ENCODE peak calls at places on chromosomes 16 and 17, in five cellular contexts. A is SJCRH30, S is adipocyte, T is psoas muscle, E is spleen. M is an unnamed sample.

GRCh38 chr17:13925579-13925978 is 143.7 kb upstream of the COX10 start:
- DNase-seq in A (no peak), S (no peak), T (no peak), E (no peak), M (no peak)

GRCh38 chr17:81656835-81657234 is 493 bp upstream of the PDE6G start:
- DNase-seq in T (no peak), A (no peak), S (no peak), E (no peak), M (peak)

GRCh38 chr17:13030459-13031305 is 12.9 kb upstream of the ELAC2 start:
- DNase-seq in S (peak), T (no peak), E (no peak), A (peak), M (peak)

GRCh38 chr16:55046513-55046912 is 115.8 kb downstream of the IRX5 start:
- DNase-seq in E (no peak), A (no peak), T (no peak), S (no peak), M (no peak)

GRCh38 chr16:87830673-87831420 is 38.5 kb downstream of the SLC7A5 start:
- DNase-seq in T (no peak), E (no peak), A (no peak), S (no peak), M (no peak)

GRCh38 chr16:84618428-84619102 is 687 bp upstream of the COTL1 start:
- DNase-seq in S (peak), T (peak), A (peak), E (peak), M (peak)

GRCh38 chr17:55769625-55770000 is 18.8 kb downstream of the PCTP start:
- DNase-seq in S (peak), A (no peak), T (peak), E (no peak), M (no peak)

GRCh38 chr16:12225816-12226480 is 249.4 kb downstream of the SNX29 start:
- DNase-seq in T (no peak), E (no peak), S (peak), A (no peak), M (no peak)

GRCh38 chr16:57829969-57830360 is 27.7 kb upstream of the KIFC3 start:
- DNase-seq in T (no peak), S (no peak), A (no peak), E (no peak), M (no peak)

GRCh38 chr16:51556694-51557327 is 405.7 kb upstream of the SALL1 start:
- DNase-seq in S (peak), T (peak), E (no peak), A (peak), M (peak)

GRCh38 chr16:85422374-85423185 is 190.5 kb upstream of the GSE1 start:
- DNase-seq in S (no peak), A (no peak), T (no peak), E (peak), M (no peak)

GRCh38 chr16:85602831-85603755 is 10.0 kb upstream of the GSE1 start:
- DNase-seq in S (no peak), A (no peak), E (no peak), T (no peak), M (no peak)

GRCh38 chr17:55238931-55239297 is 25.8 kb upstream of the HLF start:
- DNase-seq in T (no peak), E (no peak), S (no peak), A (peak), M (peak)

GRCh38 chr16:30670072-30670824 is 12.0 kb downstream of the FBRS start:
- DNase-seq in A (no peak), E (no peak), T (no peak), S (no peak), M (no peak)

GRCh38 chr17:20206068-20206467 is 196.9 kb downstream of the SPECC1 start:
- DNase-seq in A (no peak), T (no peak), S (peak), E (no peak), M (no peak)

GRCh38 chr16:74760007-74760767 is 14.4 kb downstream of the FA2H start:
- DNase-seq in T (no peak), A (no peak), S (no peak), E (peak), M (no peak)

GRCh38 chr17:44307387-44308186 is 814 bp upstream of the RUNDC3A start:
- DNase-seq in E (peak), S (peak), A (peak), T (peak), M (peak)

GRCh38 chr17:81870155-81870977 is 771 bp downstream of the ARHGDIA start:
- DNase-seq in S (peak), E (peak), A (peak), T (peak), M (no peak)

GRCh38 chr16:84999200-84999599 is 12.1 kb downstream of the ZDHHC7 start:
- DNase-seq in E (no peak), S (peak), A (no peak), T (no peak), M (no peak)

GRCh38 chr17:79844869-79845600 is 5.8 kb upstream of the CBX4 start:
- DNase-seq in S (peak), A (peak), E (peak), T (peak), M (peak)

GRCh38 chr16:5875416-5875815 is 777.8 kb upstream of the EEF2KMT start:
- DNase-seq in T (no peak), E (no peak), A (no peak), S (no peak), M (no peak)

GRCh38 chr17:17886253-17886652 is 49.5 kb upstream of the SREBF1 start:
- DNase-seq in E (no peak), A (no peak), T (peak), S (no peak), M (peak)

GRCh38 chr17:1123397-1124237 is 56.2 kb downstream of the ABR start:
- DNase-seq in S (no peak), A (no peak), T (no peak), E (no peak), M (no peak)

GRCh38 chr16:68739964-68740627 is 3.0 kb downstream of the CDH1 start:
- DNase-seq in T (no peak), A (no peak), S (no peak), E (no peak), M (no peak)

GRCh38 chr17:75783069-75783783 is 1.4 kb upstream of the UNK start:
- DNase-seq in E (no peak), S (peak), A (no peak), T (no peak), M (no peak)

GRCh38 chr16:54926166-54926838 is 4.4 kb upstream of the IRX5 start:
- DNase-seq in E (no peak), T (no peak), A (no peak), S (peak), M (no peak)

GRCh38 chr16:31202402-31203385 is at the start of gene PYCARD:
- DNase-seq in T (peak), A (no peak), E (peak), S (peak), M (no peak)

GRCh38 chr16:69301861-69302260 is 9.3 kb upstream of the VPS4A start:
- DNase-seq in E (no peak), A (no peak), S (no peak), T (no peak), M (no peak)

GRCh38 chr17:15123593-15124590 is 141.2 kb downstream of the PMP22 start:
- DNase-seq in T (no peak), A (peak), E (no peak), S (peak), M (no peak)

GRCh38 chr17:35119370-35120185 is at the start of gene RAD51D:
- DNase-seq in T (peak), A (peak), S (peak), E (peak), M (peak)

GRCh38 chr17:61097786-61098185 is 301.9 kb upstream of the TBX2 start:
- DNase-seq in A (no peak), S (no peak), T (no peak), E (no peak), M (no peak)

GRCh38 chr17:8940866-8941471 is 24.5 kb downstream of the PIK3R5 start:
- DNase-seq in A (no peak), S (no peak), T (no peak), E (peak), M (no peak)

GRCh38 chr16:69187387-69187890 is 475 bp downstream of the SNTB2 start:
- DNase-seq in S (peak), T (peak), E (peak), A (peak), M (peak)

GRCh38 chr16:57624806-57625500 is 3.5 kb upstream of the ADGRG1 start:
- DNase-seq in E (peak), T (no peak), A (no peak), S (no peak), M (no peak)

GRCh38 chr17:40351185-40352043 is 13.1 kb downstream of the GJD3 start:
- DNase-seq in A (no peak), E (peak), S (no peak), T (no peak), M (peak)

DNA sequence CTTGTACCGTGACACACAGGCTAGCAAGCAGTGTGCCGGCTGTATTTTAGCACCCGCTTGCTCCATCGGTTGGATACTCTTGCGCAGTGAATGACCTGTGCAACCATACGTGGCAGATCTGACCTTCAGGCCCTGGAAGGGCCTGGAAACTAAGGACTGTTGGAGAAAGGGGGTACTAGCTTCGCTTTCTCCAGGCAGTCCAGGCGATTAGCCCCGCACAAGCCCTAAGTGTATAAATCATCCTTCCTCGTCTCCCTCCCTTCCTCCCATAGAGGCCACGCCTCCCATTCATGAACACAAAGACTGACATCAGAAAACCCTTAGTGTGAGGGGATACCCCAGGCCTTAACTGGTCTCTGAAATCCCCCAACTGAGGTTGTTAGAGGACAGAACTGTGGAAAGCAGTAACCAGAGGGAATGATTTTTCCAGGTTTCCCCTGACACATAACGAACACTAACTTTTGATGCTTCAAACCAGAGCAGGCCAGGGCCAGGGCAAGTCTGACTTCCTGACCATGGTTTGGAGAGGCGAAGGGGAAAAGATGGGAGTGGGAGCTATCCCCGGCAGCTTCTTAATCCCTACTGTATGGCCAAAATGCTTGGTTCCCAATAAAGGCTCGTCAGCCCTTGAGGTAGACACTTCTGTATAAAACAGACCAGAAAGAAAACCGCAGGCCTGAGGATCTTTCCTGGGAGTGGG is 1.4 kb upstream of the DYNLL2 start:
- DNase-seq in S (no peak), A (no peak), E (no peak), T (no peak), M (peak)
- H3K4me3 ChIP-seq in S (no peak), A (no peak), E (no peak), T (no peak), M (no peak)

GRCh38 chr16:46898006-46898405 is 13.8 kb downstream of the GPT2 start:
- DNase-seq in T (no peak), E (no peak), S (no peak), A (no peak), M (no peak)
- H3K4me3 ChIP-seq in T (no peak), E (no peak), S (no peak), A (no peak), M (no peak)

GRCh38 chr16:49540836-49541235 is 167.2 kb downstream of the C16orf78 start:
- DNase-seq in A (no peak), S (no peak), T (no peak), E (peak), M (no peak)
- H3K4me3 ChIP-seq in A (no peak), S (no peak), T (no peak), E (no peak), M (no peak)

DNA sequence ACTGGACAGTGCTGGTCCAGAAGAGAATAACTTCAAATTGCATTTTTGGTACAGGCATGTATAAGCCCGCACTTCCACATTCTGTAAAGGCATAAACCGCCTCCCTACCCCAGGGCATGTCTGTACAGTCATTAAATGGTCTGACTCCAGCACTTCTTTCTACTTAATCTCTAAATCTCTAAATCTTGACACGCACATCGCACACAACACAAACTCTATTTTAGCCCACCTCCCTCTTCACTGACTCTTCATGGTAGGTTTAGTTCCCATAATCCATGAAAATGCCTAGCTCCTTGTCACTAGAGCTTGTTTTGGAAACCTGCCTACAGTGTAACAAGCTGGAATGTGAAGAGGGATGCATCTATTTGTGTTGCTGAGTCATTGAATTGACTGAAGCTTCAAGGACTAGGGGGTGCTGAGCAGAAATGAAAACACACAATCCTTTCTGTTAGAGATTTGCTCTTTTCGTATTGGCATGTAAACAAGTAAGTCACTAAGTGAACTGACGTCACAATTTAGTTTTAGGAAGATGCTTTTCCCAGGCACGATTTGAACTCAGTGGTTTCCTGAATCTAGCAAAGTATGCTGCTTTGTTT is 1.6 kb upstream of the DUSP14 start:
- DNase-seq in T (no peak), E (no peak), A (peak), S (peak), M (peak)
- H3K4me3 ChIP-seq in T (peak), E (no peak), A (peak), S (peak), M (peak)

GRCh38 chr16:56551796-56552738 is 12.8 kb upstream of the MT4 start:
- DNase-seq in S (no peak), E (no peak), A (no peak), T (no peak), M (no peak)
- H3K4me3 ChIP-seq in S (no peak), E (no peak), A (no peak), T (no peak), M (no peak)

DNA sequence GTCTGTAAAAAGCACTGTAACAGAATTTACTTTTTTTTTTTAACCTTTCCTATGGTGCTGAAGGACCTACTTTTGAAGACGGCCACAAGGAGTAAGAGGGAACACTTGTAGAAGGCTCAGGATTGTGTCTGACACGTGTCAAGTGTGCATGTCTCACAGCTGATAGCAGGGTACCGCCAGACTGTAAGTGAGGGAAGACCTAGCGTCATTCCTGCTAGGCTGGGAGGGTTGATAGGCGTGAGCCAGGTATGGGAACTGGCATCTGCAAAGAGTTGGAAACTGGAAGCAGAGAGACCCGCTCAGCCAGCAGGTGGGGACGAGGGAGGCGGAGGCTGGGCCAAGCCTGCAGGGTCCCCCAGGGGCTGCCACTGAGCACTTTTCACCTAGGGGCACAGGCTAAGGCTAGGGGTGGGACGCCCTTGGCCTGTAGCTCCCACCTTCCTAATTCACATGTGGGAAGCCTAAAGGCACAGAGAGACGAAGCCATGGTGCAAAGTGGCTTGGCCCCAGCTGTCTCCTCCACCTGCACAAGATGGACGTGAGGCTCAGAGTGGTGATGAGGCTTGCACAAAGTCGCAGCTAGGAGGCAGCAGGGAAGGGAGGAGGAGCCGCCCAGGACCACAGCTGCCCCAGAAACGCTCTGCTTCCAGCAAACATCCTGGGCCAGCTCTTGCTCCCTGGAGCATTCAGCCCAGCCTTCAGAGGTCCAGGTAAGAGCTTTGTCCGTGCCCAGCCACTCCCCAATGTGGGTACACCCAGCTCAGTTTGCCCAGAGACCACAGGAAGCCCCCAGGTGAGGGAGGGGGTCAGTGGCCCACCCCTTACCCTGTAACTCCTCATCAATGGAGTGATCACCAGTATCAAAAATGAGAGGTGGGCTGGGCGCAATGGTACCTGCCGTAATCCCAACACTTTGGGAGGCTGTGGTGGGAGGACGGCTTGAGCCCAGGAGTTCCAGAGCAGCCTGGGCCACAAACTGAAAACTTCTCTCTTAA is 18.9 kb downstream of the VASN start:
- DNase-seq in E (no peak), S (no peak), T (no peak), A (no peak), M (no peak)
- H3K4me3 ChIP-seq in E (no peak), S (no peak), T (no peak), A (no peak), M (no peak)

GRCh38 chr17:46179375-46179999 is 13.7 kb downstream of the KANSL1 start:
- DNase-seq in T (no peak), S (no peak), A (no peak), E (no peak), M (no peak)
- H3K4me3 ChIP-seq in T (no peak), S (no peak), A (no peak), E (no peak), M (no peak)

M was measured in WERI-Rb-1.